ENCODE peak calls at places on chromosomes 7 and 10, in five cellular contexts. Z is thyroid gland, D is HCT116, V is Peyer's patch, T is K562. Q is an unnamed sample. For H3K36me3, the result is how much of the 10 kb centered on the place peaks cover.

GRCh38 chr7:17099083-17099973 is 199.1 kb upstream of the AHR start:
- DNase-seq in Z (peak), D (peak), V (peak), T (no peak), Q (peak)

GRCh38 chr7:155214328-155214986 is 83.2 kb upstream of the INSIG1 start:
- DNase-seq in Z (peak), D (no peak), V (peak), T (peak), Q (no peak)

GRCh38 chr7:7239346-7239745 is 57.0 kb downstream of the C1GALT1 start:
- DNase-seq in Z (no peak), D (no peak), V (no peak), T (no peak), Q (no peak)

GRCh38 chr7:46752881-46753366 is 829.0 kb downstream of the TNS3 start:
- DNase-seq in Z (no peak), D (peak), V (no peak), T (no peak), Q (no peak)

GRCh38 chr7:17557305-17557704 is 258.9 kb downstream of the AHR start:
- DNase-seq in Z (no peak), D (no peak), V (no peak), T (no peak), Q (peak)

GRCh38 chr7:2143981-2144595 is 88.7 kb downstream of the MAD1L1 start:
- DNase-seq in Z (no peak), D (no peak), V (no peak), T (no peak), Q (no peak)

GRCh38 chr7:27526991-27527722 is 135.5 kb downstream of the HIBADH start:
- DNase-seq in Z (no peak), D (no peak), V (no peak), T (no peak), Q (no peak)

GRCh38 chr10:130748409-130749057 is 563.0 kb downstream of the TCERG1L start:
- DNase-seq in Z (no peak), D (no peak), V (peak), T (no peak), Q (no peak)

GRCh38 chr7:358352-358751 is 68.4 kb downstream of the FOXL3 start:
- DNase-seq in Z (no peak), D (no peak), V (no peak), T (no peak), Q (no peak)

GRCh38 chr10:125159486-125159931 is 854 bp downstream of the CTBP2 start:
- DNase-seq in Z (no peak), D (no peak), V (peak), T (peak), Q (peak)

GRCh38 chr7:90211391-90212148 is at the start of gene STEAP2:
- DNase-seq in Z (peak), D (peak), V (peak), T (no peak), Q (peak)
- TF ChIP-seq POLR2A in Z (peak), D (no peak), V (peak), T (no peak), Q (peak)

DNA sequence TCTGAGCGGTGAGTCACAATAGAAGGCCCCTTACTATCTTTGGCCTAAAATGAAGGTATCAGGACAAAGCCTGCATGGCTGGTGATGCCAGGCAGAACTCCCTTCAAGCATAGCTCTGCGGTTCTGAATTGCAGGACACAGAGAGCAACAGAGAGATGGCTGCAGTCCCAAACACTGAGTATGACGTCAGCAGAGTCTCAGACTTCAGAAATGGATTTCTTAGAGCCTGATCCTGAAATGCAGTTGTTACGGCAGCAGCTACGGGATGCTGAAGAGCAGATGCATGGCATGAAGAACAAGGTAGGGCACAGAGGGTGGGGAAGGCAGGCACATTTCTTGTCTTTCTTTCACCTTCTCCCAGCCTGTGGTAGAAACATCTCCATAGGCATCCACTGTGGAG is 13.5 kb downstream of the CCDC136 start:
- DNase-seq in Z (no peak), D (no peak), V (no peak), T (no peak), Q (no peak)
- H3K36me3 ChIP-seq in Z (under half), D (under half), V (under half), T (half or more), Q (under half)

DNA sequence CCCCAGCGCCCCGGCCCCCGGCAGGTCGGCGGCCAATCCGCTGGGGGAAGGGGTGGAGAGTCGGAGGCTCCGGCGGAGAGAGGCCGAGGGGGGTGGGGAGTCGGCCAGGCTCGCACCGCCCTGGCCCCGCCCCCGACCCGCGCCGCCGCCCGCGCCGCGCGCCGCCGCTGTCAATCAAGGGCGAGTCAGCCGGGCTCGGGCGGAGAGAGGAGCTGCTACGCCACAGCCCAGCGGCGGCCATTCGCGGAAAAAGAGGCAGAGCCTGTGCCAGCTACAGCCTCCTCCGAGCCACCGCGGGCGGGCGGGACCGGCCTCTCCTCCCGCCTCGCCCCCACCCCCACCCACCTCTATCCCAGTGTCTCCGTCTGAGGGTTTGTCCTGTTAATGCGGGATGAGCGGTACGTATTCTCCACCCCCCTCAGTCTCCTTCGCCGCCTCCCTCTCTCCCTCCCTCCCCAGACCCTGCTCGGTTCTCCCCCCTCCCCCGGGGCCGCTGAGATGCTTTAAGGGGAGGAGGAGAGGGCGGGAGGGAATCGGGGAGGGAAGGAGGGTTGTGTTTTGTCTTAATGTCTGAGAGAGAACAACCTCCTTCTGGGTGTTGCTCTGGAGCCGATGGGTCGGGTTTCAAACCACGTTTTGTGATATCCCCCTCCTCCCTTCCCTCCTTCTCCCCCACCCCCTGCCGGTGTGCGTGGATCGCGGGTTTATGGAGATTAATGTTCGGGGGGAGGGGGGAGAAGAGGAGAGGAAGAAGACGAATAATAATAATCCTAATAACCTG is at the start of gene SP4:
- DNase-seq in Z (peak), D (peak), V (peak), T (peak), Q (peak)
- TF ChIP-seq POLR2A in Z (peak), D (peak), V (peak), T (peak), Q (peak)

GRCh38 chr7:101223528-101223927 is 5.6 kb downstream of the ZNHIT1 start:
- DNase-seq in Z (no peak), D (no peak), V (no peak), T (no peak), Q (no peak)
- H3K36me3 ChIP-seq in Z (under half), D (under half), V (under half), T (under half), Q (under half)

GRCh38 chr7:73828107-73828803 is 2.5 kb upstream of the CLDN4 start:
- DNase-seq in Z (no peak), D (peak), V (peak), T (peak), Q (peak)
- TF ChIP-seq POLR2A in Z (peak), D (peak), V (peak), T (no peak), Q (no peak)

GRCh38 chr10:73413528-73414229 is at the start of gene ANXA7:
- DNase-seq in Z (peak), D (peak), V (peak), T (peak), Q (peak)
- H3K36me3 ChIP-seq in Z (under half), D (under half), V (under half), T (under half), Q (under half)

GRCh38 chr10:70673929-70674559 is 1.7 kb downstream of the ADAMTS14 start:
- DNase-seq in Z (no peak), D (no peak), V (no peak), T (no peak), Q (no peak)

GRCh38 chr10:70672993-70673928 is 955 bp downstream of the ADAMTS14 start:
- DNase-seq in Z (no peak), D (no peak), V (no peak), T (peak), Q (peak)

GRCh38 chr10:70671619-70672164 is 614 bp upstream of the ADAMTS14 start:
- DNase-seq in Z (no peak), D (no peak), V (no peak), T (no peak), Q (no peak)

GRCh38 chr10:70671229-70671588 is 1.1 kb upstream of the ADAMTS14 start:
- DNase-seq in Z (no peak), D (no peak), V (no peak), T (no peak), Q (no peak)

DNA sequence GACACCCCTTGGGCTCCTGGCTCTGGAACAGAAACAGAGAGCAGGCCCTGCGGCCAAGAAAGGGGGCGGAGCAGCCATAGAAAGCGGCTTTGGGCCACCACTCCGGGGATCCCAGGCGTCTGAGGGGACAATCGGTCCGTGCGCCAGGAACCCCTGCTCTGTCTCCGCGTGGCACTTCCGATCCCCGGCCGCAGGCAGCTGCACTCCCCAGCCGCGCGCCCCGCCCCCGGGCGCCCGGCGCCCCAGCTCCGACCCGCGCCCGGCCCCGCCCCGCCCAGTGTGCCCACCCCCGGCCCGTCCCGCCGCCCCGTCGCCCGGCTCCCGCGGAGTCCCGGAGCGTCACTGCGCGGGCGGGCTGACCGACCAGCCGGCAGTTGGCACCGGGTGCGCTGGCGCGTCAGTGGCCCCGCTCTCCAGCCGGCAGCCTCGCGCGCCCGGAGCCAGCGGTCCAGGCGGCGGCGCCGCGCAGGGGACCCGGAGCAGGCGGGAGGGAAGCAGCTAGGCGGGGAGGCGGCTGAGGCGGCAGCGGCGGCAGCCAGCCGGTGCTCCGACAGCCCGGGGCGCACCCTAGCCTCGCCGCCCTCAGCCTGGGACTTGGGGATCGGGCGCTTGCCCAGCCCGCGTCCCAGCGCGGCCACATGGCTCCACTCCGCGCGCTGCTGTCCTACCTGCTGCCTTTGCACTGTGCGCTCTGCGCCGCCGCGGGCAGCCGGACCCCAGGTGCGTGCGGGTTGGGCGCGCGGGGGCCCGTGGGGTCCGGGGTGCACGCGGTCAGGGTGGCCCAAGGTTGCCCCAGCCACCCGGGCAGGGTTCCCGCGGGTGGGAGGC is at the start of gene ADAMTS14:
- DNase-seq in Z (peak), D (peak), V (no peak), T (peak), Q (peak)
- TF ChIP-seq POLR2A in Z (no peak), D (no peak), V (no peak), T (no peak), Q (no peak)

GRCh38 chr10:59346321-59346720 is 16.0 kb downstream of the FAM13C start:
- DNase-seq in Z (no peak), D (no peak), V (no peak), T (no peak), Q (no peak)
- H3K36me3 ChIP-seq in Z (under half), D (under half), V (under half), T (under half), Q (under half)

GRCh38 chr10:86711957-86712708 is 43.8 kb downstream of the LDB3 start:
- DNase-seq in Z (peak), D (no peak), V (no peak), T (peak), Q (no peak)
- TF ChIP-seq POLR2A in Z (peak), D (no peak), V (no peak), T (no peak), Q (no peak)

GRCh38 chr10:35037104-35037503 is 53.0 kb downstream of the CUL2 start:
- DNase-seq in Z (no peak), D (no peak), V (no peak), T (no peak), Q (no peak)

GRCh38 chr10:35041502-35041879 is 48.6 kb downstream of the CUL2 start:
- DNase-seq in Z (no peak), D (peak), V (no peak), T (no peak), Q (peak)

GRCh38 chr10:35043796-35044344 is 46.3 kb downstream of the CUL2 start:
- DNase-seq in Z (peak), D (no peak), V (no peak), T (no peak), Q (no peak)

GRCh38 chr10:35042783-35043182 is 47.4 kb downstream of the CUL2 start:
- DNase-seq in Z (no peak), D (no peak), V (no peak), T (peak), Q (no peak)

DNA sequence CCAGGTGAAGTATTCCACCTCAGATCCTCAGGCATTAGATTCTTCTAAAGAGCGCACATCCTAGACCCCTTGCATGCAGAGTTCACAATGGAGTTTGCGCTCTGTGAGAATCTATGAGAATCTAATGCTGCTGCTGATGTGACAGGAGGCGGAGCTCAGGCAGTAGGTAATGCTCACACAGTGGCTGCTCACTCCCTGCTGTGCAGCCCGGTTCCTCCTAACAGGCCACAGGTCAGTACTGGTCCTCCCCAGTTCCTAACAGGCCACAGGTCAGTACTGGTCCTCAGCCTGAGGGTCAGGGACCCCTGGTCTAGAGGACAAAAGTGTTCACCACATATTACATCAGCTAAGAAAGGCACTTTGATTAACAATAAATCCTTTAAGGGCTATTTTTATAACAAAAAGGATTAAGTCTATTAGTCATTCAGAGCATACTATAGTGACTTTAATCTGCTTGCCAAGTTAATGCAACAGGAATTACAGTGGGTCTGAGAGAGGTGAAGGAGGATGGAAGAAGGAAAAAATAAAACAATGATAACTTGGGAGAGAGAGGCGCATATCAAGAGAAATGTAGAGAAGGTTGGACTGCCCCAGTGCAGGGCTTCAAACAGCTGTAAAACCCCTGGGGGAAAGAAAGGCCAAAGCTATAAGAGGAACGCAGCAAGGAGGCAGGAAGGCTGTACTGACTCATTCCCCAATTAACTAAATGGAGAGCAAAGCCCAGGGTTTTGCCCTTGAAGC is 49.2 kb downstream of the CUL2 start:
- DNase-seq in Z (no peak), D (peak), V (no peak), T (no peak), Q (no peak)
- H3K36me3 ChIP-seq in Z (under half), D (under half), V (under half), T (half or more), Q (under half)

Q was measured in adrenal gland.